ENCODE peak calls at places on chromosomes 4 and X, in five cellular contexts. One of them, this sample, is unnamed.

GRCh38 chr4:90183254-90183653 is 56.1 kb downstream of the CCSER1 start:
- DNase-seq in transverse colon: peak
- DNase-seq in tibial artery: no peak
- DNase-seq in NCI-H1105 treated with DMSO at 0.1 percent for 48 hours: no peak
- DNase-seq in pancreas: no peak
- DNase-seq in this sample: no peak

GRCh38 chrX:39725114-39725513 is 372.6 kb downstream of the BCOR start:
- DNase-seq in transverse colon: no peak
- DNase-seq in tibial artery: no peak
- DNase-seq in NCI-H1105 treated with DMSO at 0.1 percent for 48 hours: no peak
- DNase-seq in pancreas: no peak
- DNase-seq in this sample: no peak

GRCh38 chrX:78573630-78574029 is 85.5 kb downstream of the RTL3 start:
- DNase-seq in transverse colon: no peak
- DNase-seq in tibial artery: no peak
- DNase-seq in NCI-H1105 treated with DMSO at 0.1 percent for 48 hours: no peak
- DNase-seq in pancreas: no peak
- DNase-seq in this sample: no peak

GRCh38 chr4:168394556-168394955 is 76.0 kb upstream of the DDX60 start:
- DNase-seq in transverse colon: peak
- DNase-seq in tibial artery: no peak
- DNase-seq in NCI-H1105 treated with DMSO at 0.1 percent for 48 hours: no peak
- DNase-seq in pancreas: no peak
- DNase-seq in this sample: no peak

GRCh38 chr4:142567620-142568451 is 278.3 kb downstream of the INPP4B start:
- DNase-seq in transverse colon: peak
- DNase-seq in tibial artery: no peak
- DNase-seq in NCI-H1105 treated with DMSO at 0.1 percent for 48 hours: no peak
- DNase-seq in pancreas: no peak
- DNase-seq in this sample: peak

GRCh38 chrX:7996414-7996813 is 69.2 kb upstream of the PNPLA4 start:
- DNase-seq in transverse colon: peak
- DNase-seq in tibial artery: no peak
- DNase-seq in NCI-H1105 treated with DMSO at 0.1 percent for 48 hours: peak
- DNase-seq in pancreas: no peak
- DNase-seq in this sample: peak

GRCh38 chr4:3445111-3445820 is 3.5 kb downstream of the HGFAC start:
- DNase-seq in transverse colon: no peak
- DNase-seq in tibial artery: no peak
- DNase-seq in NCI-H1105 treated with DMSO at 0.1 percent for 48 hours: no peak
- DNase-seq in pancreas: no peak
- DNase-seq in this sample: no peak

GRCh38 chr4:84327526-84327925 is 171.6 kb downstream of the NKX6-1 start:
- DNase-seq in transverse colon: no peak
- DNase-seq in tibial artery: no peak
- DNase-seq in NCI-H1105 treated with DMSO at 0.1 percent for 48 hours: no peak
- DNase-seq in pancreas: no peak
- DNase-seq in this sample: no peak

GRCh38 chr4:181372014-181372413 is 871.2 kb upstream of the TENM3 start:
- DNase-seq in transverse colon: no peak
- DNase-seq in tibial artery: no peak
- DNase-seq in NCI-H1105 treated with DMSO at 0.1 percent for 48 hours: no peak
- DNase-seq in pancreas: no peak
- DNase-seq in this sample: no peak

GRCh38 chr4:85402371-85402770 is 72.6 kb upstream of the ARHGAP24 start:
- DNase-seq in transverse colon: no peak
- DNase-seq in tibial artery: no peak
- DNase-seq in NCI-H1105 treated with DMSO at 0.1 percent for 48 hours: no peak
- DNase-seq in pancreas: no peak
- DNase-seq in this sample: no peak

GRCh38 chr4:2270341-2271165 is 8.6 kb upstream of the MXD4 start:
- DNase-seq in transverse colon: no peak
- DNase-seq in tibial artery: no peak
- DNase-seq in NCI-H1105 treated with DMSO at 0.1 percent for 48 hours: no peak
- DNase-seq in pancreas: no peak
- DNase-seq in this sample: no peak

This sample was measured in MM.1S.